ENCODE peak calls at places on chromosomes 11 and 22, in four cellular contexts. J is suprapubic skin, W is GM23338, L is HCT116. N is an unnamed sample.

GRCh38 chr11:60970369-60970774 is 1.1 kb upstream of the CD6 start:
- DNase-seq in W (peak), L (peak), J (peak), N (no peak)

GRCh38 chr11:109015283-109015682 is 350.4 kb downstream of the DDX10 start:
- DNase-seq in W (no peak), L (no peak), J (no peak), N (no peak)

GRCh38 chr11:77175021-77175842 is 47.2 kb downstream of the MYO7A start:
- DNase-seq in L (no peak), W (no peak), J (no peak), N (no peak)

GRCh38 chr11:1920128-1920908 is 815 bp downstream of the TNNT3 start:
- DNase-seq in J (peak), L (no peak), W (no peak), N (no peak)

GRCh38 chr11:35344990-35345655 is 74.2 kb downstream of the SLC1A2 start:
- DNase-seq in J (no peak), W (no peak), L (no peak), N (no peak)

GRCh38 chr11:3003396-3004231 is 11.5 kb upstream of the NAP1L4 start:
- DNase-seq in J (peak), L (no peak), W (no peak), N (no peak)

GRCh38 chr22:44604455-44604854 is 97.5 kb upstream of the PRR5 start:
- DNase-seq in L (no peak), W (no peak), J (no peak), N (no peak)

GRCh38 chr11:2775626-2776350 is 76.0 kb upstream of the KCNQ1OT1 start:
- DNase-seq in L (no peak), J (peak), W (no peak), N (peak)

GRCh38 chr11:133828861-133829260 is 16.5 kb downstream of the SPATA19 start:
- DNase-seq in L (no peak), W (no peak), J (no peak), N (peak)

GRCh38 chr11:128472128-128473110 is 114.9 kb downstream of the ETS1 start:
- DNase-seq in W (no peak), J (no peak), L (no peak), N (no peak)

GRCh38 chr22:37485714-37486223 is 415 bp downstream of the MFNG start:
- DNase-seq in L (no peak), W (no peak), J (no peak), N (no peak)

DNA sequence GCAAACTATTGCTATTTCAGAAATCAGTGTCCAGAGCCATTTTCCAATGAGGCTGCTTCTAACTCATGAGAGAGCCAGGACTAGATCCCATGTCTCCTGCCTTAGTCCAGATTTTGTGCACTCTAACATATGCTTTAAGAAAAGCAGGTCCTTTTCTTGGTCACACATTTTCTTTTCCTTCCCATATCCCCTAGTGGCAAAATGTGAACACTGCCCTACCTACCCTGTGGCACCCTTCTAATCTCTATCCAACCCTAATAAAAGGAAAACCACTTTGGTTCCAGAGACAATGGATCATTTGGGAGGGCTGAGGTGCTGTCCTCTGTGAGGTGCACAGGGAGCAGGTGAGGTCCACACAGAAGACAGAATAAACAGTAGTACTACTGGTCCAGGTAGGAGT is 72.0 kb upstream of the DDI1 start:
- DNase-seq in J (no peak), L (no peak), W (no peak), N (no peak)
- TF ChIP-seq CTCF in J (no peak), L (no peak), W (peak), N (no peak)

GRCh38 chr11:112751312-112751711 is 209.9 kb upstream of the NCAM1 start:
- DNase-seq in L (no peak), J (no peak), W (no peak), N (no peak)

GRCh38 chr11:112744041-112744440 is 217.2 kb upstream of the NCAM1 start:
- DNase-seq in L (no peak), W (no peak), J (no peak), N (no peak)

GRCh38 chr11:112748713-112749481 is 212.3 kb upstream of the NCAM1 start:
- DNase-seq in W (no peak), J (no peak), L (no peak), N (no peak)

GRCh38 chr11:112751763-112752162 is 209.5 kb upstream of the NCAM1 start:
- DNase-seq in L (no peak), W (no peak), J (no peak), N (no peak)

GRCh38 chr11:112745958-112746357 is 215.3 kb upstream of the NCAM1 start:
- DNase-seq in J (no peak), L (no peak), W (no peak), N (no peak)
- TF ChIP-seq POLR2AphosphoS5 in J (no peak), L (no peak), W (no peak), N (no peak)

DNA sequence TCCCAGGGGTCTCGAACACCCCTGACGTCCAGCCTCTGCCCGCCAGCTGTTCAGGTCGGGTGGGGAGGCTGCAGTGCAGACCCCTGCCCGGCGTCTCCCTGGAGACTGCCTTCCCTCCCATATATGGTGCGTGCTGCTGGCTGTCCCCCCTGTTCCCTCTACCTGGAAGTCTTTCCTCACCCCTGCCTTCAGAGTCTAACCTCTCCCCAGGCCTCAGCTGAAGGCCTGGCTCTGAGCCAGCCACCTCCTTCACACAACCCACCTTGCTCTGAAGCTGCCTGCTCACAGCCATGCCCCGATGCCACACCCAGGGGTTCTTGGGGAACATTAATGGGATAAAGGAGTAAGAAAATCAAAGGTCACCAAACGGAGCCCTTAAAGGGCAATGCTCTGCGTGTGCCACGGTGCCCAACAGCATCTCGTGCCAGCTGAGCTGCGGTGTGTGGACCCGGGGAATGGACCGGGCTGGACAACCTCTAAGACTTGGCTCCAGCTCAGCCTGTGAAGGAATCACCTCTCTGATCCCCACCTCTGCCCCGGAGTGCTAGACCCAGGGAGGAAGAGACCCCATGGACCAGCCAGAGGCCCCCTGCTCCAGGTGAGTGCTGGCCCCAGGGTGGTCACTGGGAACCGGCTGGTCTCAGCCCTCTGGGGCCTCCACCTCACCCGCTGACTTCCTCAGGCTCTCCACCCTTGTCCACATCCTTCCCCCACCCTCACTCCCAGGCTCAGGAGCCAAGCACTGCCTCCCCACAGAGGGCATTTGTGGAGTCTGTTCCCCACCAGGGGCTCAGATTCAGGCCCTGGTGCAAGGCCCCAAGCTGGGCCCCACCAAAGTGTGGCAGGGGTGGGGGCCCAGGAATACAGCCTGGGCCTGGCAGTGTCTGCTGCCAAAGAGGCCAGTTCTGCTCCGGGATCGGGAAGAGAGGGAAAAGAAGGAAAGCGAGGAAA is at the start of gene NLRP6:
- DNase-seq in J (no peak), W (no peak), L (no peak), N (no peak)
- H3K4me3 ChIP-seq in J (peak), W (peak), L (no peak), N (peak)

GRCh38 chr11:16151138-16151537 is 205.2 kb downstream of the SOX6 start:
- DNase-seq in L (no peak), W (no peak), J (no peak), N (no peak)

GRCh38 chr11:16157327-16157726 is 199.0 kb downstream of the SOX6 start:
- DNase-seq in L (no peak), J (no peak), W (no peak), N (no peak)

GRCh38 chr11:16155448-16155847 is 200.9 kb downstream of the SOX6 start:
- DNase-seq in L (no peak), J (no peak), W (no peak), N (no peak)

GRCh38 chr11:16154715-16155396 is 201.5 kb downstream of the SOX6 start:
- DNase-seq in W (no peak), L (no peak), J (no peak), N (no peak)

DNA sequence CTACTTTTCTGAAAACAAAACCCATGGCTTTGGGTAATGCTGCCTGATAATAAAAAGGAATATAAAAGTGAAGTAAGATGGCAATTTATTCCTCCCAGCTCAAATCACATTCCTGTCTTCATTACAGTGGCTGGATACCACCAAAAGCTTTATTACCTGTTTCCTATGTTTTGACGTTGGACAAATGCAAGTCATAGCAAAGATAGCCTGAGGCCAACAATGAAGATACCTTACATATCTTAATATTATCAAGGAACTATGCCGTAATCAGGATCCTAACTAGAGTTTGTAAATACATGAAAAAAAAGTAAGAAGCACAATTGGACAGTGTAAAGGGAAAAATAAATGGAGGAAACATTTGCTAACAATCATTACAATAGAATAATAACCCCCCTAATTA is 202.4 kb downstream of the SOX6 start:
- DNase-seq in J (no peak), L (no peak), W (no peak), N (no peak)
- TF ChIP-seq CTCF in J (no peak), L (no peak), W (no peak), N (no peak)

GRCh38 chr22:42807185-42807584 is 49.9 kb downstream of the ARFGAP3 start:
- DNase-seq in W (no peak), L (no peak), J (no peak), N (no peak)

GRCh38 chr22:42808516-42808915 is 48.6 kb downstream of the ARFGAP3 start:
- DNase-seq in L (no peak), W (no peak), J (no peak), N (no peak)

GRCh38 chr22:42805998-42806481 is 51.0 kb downstream of the ARFGAP3 start:
- DNase-seq in L (no peak), W (no peak), J (no peak), N (no peak)

GRCh38 chr22:42803454-42803853 is 53.6 kb downstream of the ARFGAP3 start:
- DNase-seq in L (no peak), W (no peak), J (no peak), N (no peak)

DNA sequence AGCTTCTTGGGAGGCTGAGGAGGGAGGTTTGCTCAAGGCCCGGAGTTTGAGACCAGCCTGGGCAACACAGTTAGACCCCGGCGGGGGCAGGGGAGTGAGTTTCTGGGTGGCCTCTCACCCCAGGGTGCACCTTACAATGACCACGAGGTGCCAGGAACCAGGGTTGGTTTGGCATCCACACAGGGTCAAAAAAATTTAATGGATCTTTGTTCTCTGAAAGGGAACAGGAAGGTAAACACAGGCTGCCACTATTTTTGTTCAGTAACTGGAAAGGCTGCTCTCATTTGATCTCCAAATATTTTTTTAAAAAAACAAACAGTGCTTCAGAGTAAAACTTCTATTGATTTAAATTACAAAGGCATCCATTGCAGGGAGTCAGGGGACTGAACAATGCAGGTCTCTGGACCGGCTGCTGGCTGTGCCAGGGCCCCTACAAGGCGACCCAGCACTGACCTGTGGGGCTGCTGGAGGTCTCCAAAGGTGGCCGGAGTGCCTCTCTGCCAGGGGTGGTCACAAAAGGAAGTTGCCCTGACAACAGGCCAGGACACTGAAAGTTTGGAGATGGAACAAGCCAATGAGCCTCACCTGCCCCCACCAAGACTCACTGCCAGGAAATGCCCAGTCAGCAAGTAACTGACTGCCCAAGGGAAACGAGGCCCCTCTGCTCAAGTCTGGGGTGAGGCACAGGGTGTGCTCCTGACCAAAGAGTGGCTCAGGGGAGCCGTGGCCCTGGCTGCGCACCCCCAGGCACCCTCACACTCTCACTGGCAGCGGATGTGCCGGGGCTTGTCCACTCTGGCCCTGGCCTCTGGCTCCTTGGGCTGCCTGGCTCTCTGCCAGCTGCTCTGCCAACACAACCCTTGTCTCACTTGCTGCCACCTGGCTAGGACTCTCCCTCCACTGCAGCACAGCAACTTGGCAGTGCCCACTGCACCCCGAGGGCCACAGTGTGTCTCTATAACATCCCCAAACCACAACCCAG is 51.8 kb downstream of the ARFGAP3 start:
- DNase-seq in J (no peak), L (no peak), W (peak), N (no peak)
- TF ChIP-seq POLR2AphosphoS5 in J (no peak), L (no peak), W (no peak), N (peak)

GRCh38 chr11:17171916-17172315 is 35.9 kb downstream of the PIK3C2A start:
- DNase-seq in L (no peak), W (no peak), J (no peak), N (no peak)
- H3K4me3 ChIP-seq in L (no peak), W (no peak), J (no peak), N (no peak)

GRCh38 chr22:39562839-39563489 is 7.6 kb upstream of the CACNA1I start:
- DNase-seq in J (no peak), W (no peak), L (no peak), N (no peak)

GRCh38 chr22:39558254-39558727 is 12.3 kb upstream of the CACNA1I start:
- DNase-seq in J (no peak), L (no peak), W (peak), N (no peak)

GRCh38 chr22:39559456-39560105 is 11.0 kb upstream of the CACNA1I start:
- DNase-seq in L (no peak), W (peak), J (no peak), N (no peak)

GRCh38 chr22:39558950-39559349 is 11.6 kb upstream of the CACNA1I start:
- DNase-seq in J (no peak), L (no peak), W (no peak), N (no peak)

DNA sequence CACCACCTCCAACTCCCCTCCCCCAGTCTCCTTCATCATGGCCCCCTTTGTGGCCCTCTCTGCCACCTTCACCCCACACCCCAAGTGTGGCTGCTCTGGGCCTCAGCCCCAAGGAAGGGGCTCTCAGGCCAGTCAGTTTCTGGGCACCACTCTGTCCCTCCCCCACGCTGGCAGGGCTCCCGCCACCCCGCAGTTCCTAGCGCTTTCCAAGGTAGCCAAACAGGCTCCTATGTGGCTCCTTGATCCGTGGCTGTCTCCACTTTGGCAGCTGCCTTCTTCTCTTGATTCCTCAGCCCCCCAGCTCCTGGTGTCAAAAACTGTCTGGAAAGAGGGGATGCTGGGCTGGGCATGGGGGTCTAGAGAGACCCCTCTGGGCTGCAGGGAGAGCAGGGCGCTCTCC is 10.4 kb upstream of the CACNA1I start:
- DNase-seq in L (no peak), J (no peak), W (no peak), N (no peak)
- TF ChIP-seq CTCF in L (no peak), J (no peak), W (no peak), N (no peak)

GRCh38 chr11:65916391-65916790 is 2.5 kb downstream of the C11orf68 start:
- DNase-seq in L (no peak), J (no peak), W (no peak), N (no peak)

GRCh38 chr11:65917077-65917433 is 1.8 kb downstream of the C11orf68 start:
- DNase-seq in L (no peak), J (no peak), W (no peak), N (no peak)

GRCh38 chr11:65917434-65918210 is 1.2 kb downstream of the C11orf68 start:
- DNase-seq in L (no peak), W (no peak), J (no peak), N (no peak)

GRCh38 chr11:65915101-65915820 is 3.6 kb downstream of the C11orf68 start:
- DNase-seq in W (no peak), J (no peak), L (no peak), N (no peak)

DNA sequence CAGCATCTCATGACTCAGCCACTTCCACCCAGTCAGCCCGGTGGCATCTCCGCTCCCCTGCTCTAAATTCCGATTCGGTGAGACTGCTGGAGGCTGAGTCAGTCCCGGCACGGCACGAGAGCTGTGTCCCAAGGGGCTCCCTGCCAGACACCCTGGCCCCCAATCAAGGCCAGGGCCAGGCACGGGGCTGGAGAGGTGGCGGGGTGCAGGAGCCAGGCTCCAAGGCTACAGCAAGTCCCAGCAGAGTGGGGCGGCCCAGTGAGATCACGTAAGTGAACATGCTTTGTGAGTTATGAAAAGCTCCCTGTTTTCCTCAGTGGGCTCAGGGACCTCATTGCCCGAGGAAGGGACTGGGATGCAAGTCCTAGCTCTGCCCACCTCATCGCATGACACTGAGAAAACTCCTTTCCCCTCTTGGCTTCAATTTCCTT is 3.0 kb downstream of the C11orf68 start:
- DNase-seq in L (peak), W (peak), J (peak), N (no peak)
- TF ChIP-seq POLR2AphosphoS5 in L (peak), W (no peak), J (peak), N (peak)

DNA sequence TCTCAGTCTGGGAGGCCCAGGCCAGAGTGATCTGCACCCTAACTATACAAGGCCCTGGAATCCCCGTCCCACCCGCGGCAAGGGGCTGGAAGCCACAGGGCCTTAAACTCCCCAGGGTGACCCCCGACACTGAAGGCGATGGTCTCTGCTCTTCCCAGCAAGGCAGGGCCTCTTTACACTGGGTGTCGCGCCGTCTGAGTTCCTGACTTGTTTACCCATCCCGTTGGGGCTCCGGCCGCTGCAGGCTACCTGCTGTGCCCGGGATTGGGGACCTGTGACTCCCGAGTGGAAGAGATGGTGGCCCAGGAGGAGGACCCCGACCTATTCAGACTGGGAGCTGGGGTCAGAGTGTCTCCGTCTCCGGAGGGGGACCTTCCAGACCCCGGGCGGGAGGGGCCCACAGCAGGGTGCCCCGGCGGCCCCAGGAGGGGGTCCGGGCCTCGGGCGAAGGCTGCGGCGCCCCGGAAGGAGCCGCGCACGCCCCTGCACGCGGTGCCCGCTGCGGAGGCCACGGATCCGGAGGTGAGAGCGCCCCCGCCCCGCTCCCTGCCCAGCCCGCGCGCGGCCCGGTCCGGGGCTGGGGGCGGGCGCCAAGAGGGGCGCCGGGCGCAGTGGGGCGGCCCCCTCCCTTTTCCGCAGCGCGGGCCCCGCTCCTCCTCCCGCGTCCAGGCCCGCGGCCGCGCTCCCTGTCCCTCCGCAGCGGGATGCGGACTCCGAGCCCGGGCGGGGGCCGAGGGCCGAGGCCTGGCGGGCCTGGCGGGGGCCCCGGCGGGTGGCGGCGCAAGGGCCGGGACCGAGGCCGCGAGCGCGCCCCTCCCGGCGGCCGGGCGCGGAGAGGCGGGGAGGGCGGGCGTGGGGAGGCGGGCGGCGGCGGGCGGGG is 534 bp upstream of the MPPED1 start:
- DNase-seq in W (peak), J (no peak), L (no peak), N (no peak)
- H3K4me3 ChIP-seq in W (peak), J (peak), L (no peak), N (peak)